ENCODE peak calls at places on chromosomes 4 and X, in ten cellular contexts. One of them, this sample, is unnamed.

GRCh38 chrX:125210146-125210545 is 109.5 kb upstream of the TEX13C start:
- DNase-seq in GM13976: no peak
- DNase-seq in foreskin keratinocyte: no peak
- DNase-seq in AG04450: no peak
- DNase-seq in spleen: no peak
- DNase-seq in upper lobe of left lung: no peak
- DNase-seq in cardiac fibroblast: no peak
- DNase-seq in upper lobe of right lung: no peak
- DNase-seq in ovary: no peak
- DNase-seq in A549: no peak
- DNase-seq in this sample: no peak

GRCh38 chr4:156763511-156763910 is 208.1 kb downstream of the PDGFC start:
- DNase-seq in GM13976: no peak
- DNase-seq in foreskin keratinocyte: no peak
- DNase-seq in AG04450: no peak
- DNase-seq in spleen: no peak
- DNase-seq in upper lobe of left lung: no peak
- DNase-seq in cardiac fibroblast: peak; percentile 33
- DNase-seq in upper lobe of right lung: no peak
- DNase-seq in ovary: no peak
- DNase-seq in A549: no peak
- DNase-seq in this sample: no peak

GRCh38 chrX:7647826-7648225 is 195.1 kb upstream of the VCX start:
- DNase-seq in GM13976: no peak
- DNase-seq in foreskin keratinocyte: no peak
- DNase-seq in AG04450: no peak
- DNase-seq in spleen: no peak
- DNase-seq in upper lobe of left lung: no peak
- DNase-seq in cardiac fibroblast: no peak
- DNase-seq in upper lobe of right lung: no peak
- DNase-seq in ovary: no peak
- DNase-seq in A549: no peak
- DNase-seq in this sample: no peak

GRCh38 chrX:11351375-11352295 is 58.4 kb downstream of the AMELX start:
- DNase-seq in GM13976: no peak
- DNase-seq in foreskin keratinocyte: no peak
- DNase-seq in AG04450: peak; percentile 43
- DNase-seq in spleen: peak; percentile 66
- DNase-seq in upper lobe of left lung: peak; percentile 23
- DNase-seq in cardiac fibroblast: peak; percentile 91
- DNase-seq in upper lobe of right lung: no peak
- DNase-seq in ovary: peak; percentile 55
- DNase-seq in A549: no peak
- DNase-seq in this sample: no peak

GRCh38 chr4:38678078-38678477 is 14.1 kb downstream of the KLF3 start:
- DNase-seq in GM13976: no peak
- DNase-seq in foreskin keratinocyte: peak; percentile 32
- DNase-seq in AG04450: peak; percentile 96
- DNase-seq in spleen: no peak
- DNase-seq in upper lobe of left lung: no peak
- DNase-seq in cardiac fibroblast: peak; percentile 80
- DNase-seq in upper lobe of right lung: no peak
- DNase-seq in ovary: no peak
- DNase-seq in A549: no peak
- DNase-seq in this sample: no peak

GRCh38 chrX:104833401-104833800 is 267.4 kb downstream of the IL1RAPL2 start:
- DNase-seq in GM13976: no peak
- DNase-seq in foreskin keratinocyte: no peak
- DNase-seq in AG04450: no peak
- DNase-seq in spleen: no peak
- DNase-seq in upper lobe of left lung: no peak
- DNase-seq in cardiac fibroblast: no peak
- DNase-seq in upper lobe of right lung: no peak
- DNase-seq in ovary: no peak
- DNase-seq in A549: no peak
- DNase-seq in this sample: no peak

GRCh38 chrX:20515841-20516461 is 249.2 kb upstream of the RPS6KA3 start:
- DNase-seq in GM13976: peak; percentile 24
- DNase-seq in foreskin keratinocyte: peak; percentile 91
- DNase-seq in AG04450: peak; percentile 43
- DNase-seq in spleen: no peak
- DNase-seq in upper lobe of left lung: no peak
- DNase-seq in cardiac fibroblast: peak; percentile 81
- DNase-seq in upper lobe of right lung: no peak
- DNase-seq in ovary: no peak
- DNase-seq in A549: peak; percentile 85
- DNase-seq in this sample: no peak

GRCh38 chr4:155946486-155946885 is 7.2 kb downstream of the CTSO start:
- DNase-seq in GM13976: no peak
- DNase-seq in foreskin keratinocyte: no peak
- DNase-seq in AG04450: no peak
- DNase-seq in spleen: no peak
- DNase-seq in upper lobe of left lung: no peak
- DNase-seq in cardiac fibroblast: no peak
- DNase-seq in upper lobe of right lung: no peak
- DNase-seq in ovary: no peak
- DNase-seq in A549: no peak
- DNase-seq in this sample: no peak

GRCh38 chr4:168731006-168731636 is 234.3 kb downstream of the PALLD start:
- DNase-seq in GM13976: no peak
- DNase-seq in foreskin keratinocyte: no peak
- DNase-seq in AG04450: no peak
- DNase-seq in spleen: no peak
- DNase-seq in upper lobe of left lung: no peak
- DNase-seq in cardiac fibroblast: peak; percentile 37
- DNase-seq in upper lobe of right lung: no peak
- DNase-seq in ovary: no peak
- DNase-seq in A549: no peak
- DNase-seq in this sample: no peak

GRCh38 chr4:60744767-60745166 is 455.4 kb upstream of the ADGRL3 start:
- DNase-seq in GM13976: no peak
- DNase-seq in foreskin keratinocyte: no peak
- DNase-seq in AG04450: no peak
- DNase-seq in spleen: no peak
- DNase-seq in upper lobe of left lung: no peak
- DNase-seq in cardiac fibroblast: peak; percentile 26
- DNase-seq in upper lobe of right lung: no peak
- DNase-seq in ovary: no peak
- DNase-seq in A549: no peak
- DNase-seq in this sample: no peak
- TF ChIP-seq CTCF in GM13976: no peak
- TF ChIP-seq CTCF in foreskin keratinocyte: peak; percentile 60
- TF ChIP-seq CTCF in AG04450: peak; percentile 13
- TF ChIP-seq CTCF in spleen: no peak
- TF ChIP-seq CTCF in upper lobe of left lung: no peak
- TF ChIP-seq CTCF in cardiac fibroblast: peak; percentile 18
- TF ChIP-seq CTCF in upper lobe of right lung: no peak
- TF ChIP-seq CTCF in ovary: no peak
- TF ChIP-seq CTCF in A549: no peak
- TF ChIP-seq CTCF in this sample: no peak

GRCh38 chr4:88820723-88821368 is 123.2 kb upstream of the NAP1L5 start:
- DNase-seq in GM13976: no peak
- DNase-seq in foreskin keratinocyte: no peak
- DNase-seq in AG04450: no peak
- DNase-seq in spleen: no peak
- DNase-seq in upper lobe of left lung: no peak
- DNase-seq in cardiac fibroblast: no peak
- DNase-seq in upper lobe of right lung: no peak
- DNase-seq in ovary: no peak
- DNase-seq in A549: no peak
- DNase-seq in this sample: no peak
- TF ChIP-seq CTCF in GM13976: no peak
- TF ChIP-seq CTCF in foreskin keratinocyte: no peak
- TF ChIP-seq CTCF in AG04450: no peak
- TF ChIP-seq CTCF in spleen: no peak
- TF ChIP-seq CTCF in upper lobe of left lung: no peak
- TF ChIP-seq CTCF in cardiac fibroblast: no peak
- TF ChIP-seq CTCF in upper lobe of right lung: no peak
- TF ChIP-seq CTCF in ovary: no peak
- TF ChIP-seq CTCF in A549: no peak
- TF ChIP-seq CTCF in this sample: no peak

DNA sequence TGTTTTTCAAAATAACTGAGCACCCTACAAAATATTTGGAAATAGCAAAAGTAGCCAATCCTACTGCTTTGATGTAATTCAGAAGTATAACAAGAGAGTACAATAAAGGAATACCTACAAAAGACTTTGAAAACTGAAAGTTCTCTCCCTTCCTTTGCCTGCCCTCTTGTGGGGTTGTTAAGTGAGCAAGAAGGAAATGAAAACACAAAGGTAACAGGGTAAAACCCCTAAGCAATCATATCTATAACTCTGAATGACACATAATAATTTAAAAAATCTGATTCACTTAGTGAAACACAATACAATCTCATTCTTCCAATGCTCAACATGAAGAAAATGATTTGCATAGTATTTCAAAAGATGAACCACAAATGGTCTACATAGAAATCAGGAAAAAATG is 98.2 kb downstream of the FRYL start:
- DNase-seq in GM13976: peak; percentile 36
- DNase-seq in foreskin keratinocyte: peak; percentile 63
- DNase-seq in AG04450: no peak
- DNase-seq in spleen: no peak
- DNase-seq in upper lobe of left lung: no peak
- DNase-seq in cardiac fibroblast: peak; percentile 69
- DNase-seq in upper lobe of right lung: no peak
- DNase-seq in ovary: no peak
- DNase-seq in A549: peak; percentile 22
- DNase-seq in this sample: no peak
- TF ChIP-seq CTCF in GM13976: peak; percentile 36
- TF ChIP-seq CTCF in foreskin keratinocyte: peak; percentile 84
- TF ChIP-seq CTCF in AG04450: peak; percentile 53
- TF ChIP-seq CTCF in spleen: no peak
- TF ChIP-seq CTCF in upper lobe of left lung: peak; percentile 22
- TF ChIP-seq CTCF in cardiac fibroblast: peak; percentile 48
- TF ChIP-seq CTCF in upper lobe of right lung: peak; percentile 50
- TF ChIP-seq CTCF in ovary: no peak
- TF ChIP-seq CTCF in A549: peak; percentile 21
- TF ChIP-seq CTCF in this sample: no peak

DNA sequence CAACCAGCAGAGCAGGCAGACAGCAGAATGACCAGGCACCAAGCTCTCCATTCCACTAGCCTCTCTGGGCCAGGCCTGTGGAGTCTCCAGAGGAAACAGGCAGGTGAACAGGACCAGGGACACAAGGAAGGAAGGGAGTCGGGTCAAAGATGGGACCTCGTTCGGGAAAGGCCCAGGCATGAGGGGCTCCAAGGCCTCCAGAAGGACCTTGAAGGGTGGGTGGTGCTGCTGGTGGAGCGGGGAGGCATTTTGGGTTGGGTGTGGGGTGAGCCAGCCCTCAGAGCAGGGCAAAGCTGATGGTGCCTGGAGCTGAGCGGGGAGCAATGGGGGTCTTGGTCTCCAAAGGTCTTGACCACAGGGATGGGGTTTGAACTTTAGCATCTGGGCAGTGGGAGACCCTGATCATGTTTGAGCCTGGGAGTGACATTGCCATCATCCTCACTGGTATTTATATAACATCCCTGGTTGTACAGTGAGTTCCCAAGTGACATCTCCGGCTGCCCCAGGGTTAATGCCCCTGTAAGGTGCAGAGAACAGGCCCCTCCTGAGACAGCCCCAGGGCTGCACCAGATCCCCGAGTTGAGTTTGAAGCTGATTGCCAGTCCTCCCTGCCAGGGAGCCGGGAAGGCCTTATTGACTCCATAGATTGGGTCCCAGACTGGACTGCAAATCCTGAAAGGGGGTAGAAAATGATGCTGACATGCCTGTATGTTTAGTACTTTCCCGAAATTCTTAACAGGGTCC is 52.7 kb downstream of the PSAPL1 start:
- DNase-seq in GM13976: no peak
- DNase-seq in foreskin keratinocyte: no peak
- DNase-seq in AG04450: no peak
- DNase-seq in spleen: peak; percentile 48
- DNase-seq in upper lobe of left lung: peak; percentile 18
- DNase-seq in cardiac fibroblast: no peak
- DNase-seq in upper lobe of right lung: peak; percentile 47
- DNase-seq in ovary: no peak
- DNase-seq in A549: no peak
- DNase-seq in this sample: no peak
- TF ChIP-seq CTCF in GM13976: no peak
- TF ChIP-seq CTCF in foreskin keratinocyte: no peak
- TF ChIP-seq CTCF in AG04450: no peak
- TF ChIP-seq CTCF in spleen: no peak
- TF ChIP-seq CTCF in upper lobe of left lung: no peak
- TF ChIP-seq CTCF in cardiac fibroblast: no peak
- TF ChIP-seq CTCF in upper lobe of right lung: no peak
- TF ChIP-seq CTCF in ovary: no peak
- TF ChIP-seq CTCF in A549: no peak
- TF ChIP-seq CTCF in this sample: no peak

GRCh38 chrX:80572636-80573035 is 152.4 kb downstream of the TENT5D start:
- DNase-seq in GM13976: no peak
- DNase-seq in foreskin keratinocyte: no peak
- DNase-seq in AG04450: no peak
- DNase-seq in spleen: peak; percentile 58
- DNase-seq in upper lobe of left lung: no peak
- DNase-seq in cardiac fibroblast: no peak
- DNase-seq in upper lobe of right lung: no peak
- DNase-seq in ovary: no peak
- DNase-seq in A549: no peak
- DNase-seq in this sample: no peak

GRCh38 chrX:80576267-80576666 is 156.0 kb downstream of the TENT5D start:
- DNase-seq in GM13976: no peak
- DNase-seq in foreskin keratinocyte: no peak
- DNase-seq in AG04450: no peak
- DNase-seq in spleen: no peak
- DNase-seq in upper lobe of left lung: no peak
- DNase-seq in cardiac fibroblast: no peak
- DNase-seq in upper lobe of right lung: no peak
- DNase-seq in ovary: no peak
- DNase-seq in A549: no peak
- DNase-seq in this sample: no peak

GRCh38 chrX:80573275-80573674 is 153.0 kb downstream of the TENT5D start:
- DNase-seq in GM13976: no peak
- DNase-seq in foreskin keratinocyte: no peak
- DNase-seq in AG04450: no peak
- DNase-seq in spleen: no peak
- DNase-seq in upper lobe of left lung: no peak
- DNase-seq in cardiac fibroblast: no peak
- DNase-seq in upper lobe of right lung: no peak
- DNase-seq in ovary: no peak
- DNase-seq in A549: no peak
- DNase-seq in this sample: no peak

GRCh38 chrX:80576815-80577533 is 156.7 kb downstream of the TENT5D start:
- DNase-seq in GM13976: no peak
- DNase-seq in foreskin keratinocyte: no peak
- DNase-seq in AG04450: no peak
- DNase-seq in spleen: no peak
- DNase-seq in upper lobe of left lung: no peak
- DNase-seq in cardiac fibroblast: no peak
- DNase-seq in upper lobe of right lung: no peak
- DNase-seq in ovary: no peak
- DNase-seq in A549: no peak
- DNase-seq in this sample: no peak

DNA sequence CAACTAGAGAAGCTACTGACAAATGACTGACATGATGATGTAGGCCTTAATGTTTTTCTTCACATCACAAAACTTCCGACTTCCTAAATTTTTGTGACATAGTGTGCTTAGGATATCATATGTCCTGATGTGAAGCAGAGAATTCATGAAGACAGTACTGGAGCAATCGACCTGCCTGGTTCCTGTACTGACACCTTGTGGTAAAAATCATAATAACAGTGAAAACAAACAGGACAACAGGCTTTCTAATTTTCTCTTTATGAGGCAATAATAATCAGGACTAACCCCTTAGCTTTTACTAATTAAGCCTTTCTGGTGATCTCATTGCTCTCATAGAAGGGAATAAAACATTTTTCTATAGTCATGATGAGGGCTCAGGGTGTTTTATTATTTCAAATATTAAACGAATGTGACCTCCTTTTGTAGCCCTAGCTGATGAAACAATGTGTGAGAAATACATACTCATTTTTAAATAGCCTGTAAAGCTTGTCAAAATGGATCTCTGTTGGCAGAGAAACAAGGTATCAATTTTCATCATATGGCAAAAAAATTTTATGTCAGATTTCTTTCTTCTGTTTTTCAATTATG is 158.4 kb downstream of the TENT5D start:
- DNase-seq in GM13976: peak; percentile 18
- DNase-seq in foreskin keratinocyte: peak; percentile 8
- DNase-seq in AG04450: no peak
- DNase-seq in spleen: no peak
- DNase-seq in upper lobe of left lung: no peak
- DNase-seq in cardiac fibroblast: peak; percentile 38
- DNase-seq in upper lobe of right lung: no peak
- DNase-seq in ovary: no peak
- DNase-seq in A549: peak; percentile 24
- DNase-seq in this sample: no peak
- TF ChIP-seq CTCF in GM13976: peak; percentile 52
- TF ChIP-seq CTCF in foreskin keratinocyte: peak; percentile 52
- TF ChIP-seq CTCF in AG04450: peak; percentile 39
- TF ChIP-seq CTCF in spleen: no peak
- TF ChIP-seq CTCF in upper lobe of left lung: no peak
- TF ChIP-seq CTCF in cardiac fibroblast: peak; percentile 32
- TF ChIP-seq CTCF in upper lobe of right lung: peak; percentile 39
- TF ChIP-seq CTCF in ovary: no peak
- TF ChIP-seq CTCF in A549: peak; percentile 48
- TF ChIP-seq CTCF in this sample: peak; percentile 27

This sample was measured in progenitor cell of endocrine pancreas.